ENCODE peak calls at places on chromosomes 16 and 17, in four cellular contexts. N, K, M and T are unnamed samples.

GRCh38 chr16:14600164-14600563 is 29.9 kb downstream of the PARN start:
- DNase-seq in N (no peak), K (no peak), M (no peak), T (no peak)

GRCh38 chr17:3594056-3594810 is 15.0 kb downstream of the TRPV1 start:
- DNase-seq in N (no peak), K (no peak), M (no peak), T (no peak)

GRCh38 chr16:88132836-88133506 is 181.7 kb downstream of the BANP start:
- DNase-seq in N (no peak), K (no peak), M (no peak), T (no peak)

GRCh38 chr17:78640700-78641099 is 63.5 kb upstream of the DNAH17 start:
- DNase-seq in N (no peak), K (peak; percentile 21), M (no peak), T (no peak)

GRCh38 chr16:19691161-19691850 is 26.7 kb downstream of the KNOP1 start:
- DNase-seq in N (no peak), K (peak; percentile 84), M (no peak), T (no peak)

GRCh38 chr16:48537909-48538745 is 71.9 kb downstream of the N4BP1 start:
- DNase-seq in N (no peak), K (peak; percentile 77), M (no peak), T (no peak)

GRCh38 chr16:63457869-63458268 is 1421.6 kb upstream of the CDH8 start:
- DNase-seq in N (no peak), K (no peak), M (no peak), T (no peak)

GRCh38 chr17:39754161-39754957 is 16.6 kb downstream of the GRB7 start:
- DNase-seq in N (peak; percentile 92), K (peak; percentile 100), M (peak; percentile 99), T (peak; percentile 97)

GRCh38 chr17:50772251-50772650 is 4.9 kb upstream of the ANKRD40CL start:
- DNase-seq in N (no peak), K (peak; percentile 81), M (no peak), T (no peak)

GRCh38 chr17:520447-521167 is 168.0 kb upstream of the RPH3AL start:
- DNase-seq in N (no peak), K (no peak), M (no peak), T (no peak)

GRCh38 chr16:79408355-79408754 is 192.2 kb downstream of the MAF start:
- DNase-seq in N (no peak), K (no peak), M (no peak), T (no peak)

GRCh38 chr16:80852261-80852872 is 48.0 kb upstream of the CDYL2 start:
- DNase-seq in N (peak; percentile 21), K (no peak), M (peak; percentile 13), T (no peak)

GRCh38 chr16:69479806-69480205 is 55.4 kb downstream of the CYB5B start:
- DNase-seq in N (no peak), K (no peak), M (no peak), T (no peak)

GRCh38 chr17:50689956-50690886 is 17.5 kb downstream of the ANKRD40 start:
- DNase-seq in N (no peak), K (no peak), M (no peak), T (no peak)

GRCh38 chr16:57092786-57093301 is 461 bp downstream of the CPNE2 start:
- DNase-seq in N (peak; percentile 60), K (peak; percentile 92), M (peak; percentile 28), T (no peak)

GRCh38 chr17:75240394-75241142 is 20.8 kb downstream of the GGA3 start:
- DNase-seq in N (peak; percentile 57), K (no peak), M (no peak), T (no peak)

GRCh38 chr17:51275381-51275780 is 15.0 kb downstream of the UTP18 start:
- DNase-seq in N (no peak), K (no peak), M (no peak), T (no peak)

GRCh38 chr16:87483481-87483880 is 9.3 kb downstream of the ZCCHC14 start:
- DNase-seq in N (no peak), K (no peak), M (no peak), T (no peak)

GRCh38 chr17:63832455-63832854 is 5.0 kb upstream of the FTSJ3 start:
- DNase-seq in N (no peak), K (no peak), M (no peak), T (no peak)